ENCODE peak calls at places on chromosomes 1 and 21, in nine cellular contexts. F is adrenal gland, D is nephron progenitor cell, J is fibroblast of pulmonary artery, I is esophagus squamous epithelium, N is heart right ventricle, T is uterus, R is cardiac muscle cell, V is IMR-90. C is an unnamed sample.

GRCh38 chr1:1236176-1236763 is 4.2 kb downstream of the B3GALT6 start:
- DNase-seq in F (no peak), D (no peak), J (no peak), I (no peak), N (no peak), T (no peak), R (no peak), V (no peak), C (no peak)

GRCh38 chr1:37423810-37424209 is 50.6 kb upstream of the ZC3H12A start:
- DNase-seq in F (no peak), D (no peak), J (no peak), I (no peak), N (no peak), T (no peak), R (no peak), V (no peak), C (no peak)

GRCh38 chr21:26116456-26117011 is 54.0 kb downstream of the APP start:
- DNase-seq in F (no peak), D (no peak), J (peak; percentile 48), I (no peak), N (no peak), T (no peak), R (peak; percentile 73), V (peak; percentile 44), C (no peak)

GRCh38 chr1:14809186-14809981 is 210.9 kb downstream of the KAZN start:
- DNase-seq in F (no peak), D (no peak), J (no peak), I (no peak), N (no peak), T (no peak), R (no peak), V (no peak), C (no peak)

GRCh38 chr1:101929343-101929742 is 67.4 kb downstream of the OLFM3 start:
- DNase-seq in F (no peak), D (no peak), J (no peak), I (no peak), N (no peak), T (no peak), R (no peak), V (no peak), C (no peak)

GRCh38 chr1:228325267-228325666 is 81.4 kb downstream of the TRIM11 start:
- DNase-seq in F (no peak), D (no peak), J (no peak), I (no peak), N (no peak), T (no peak), R (no peak), V (no peak), C (no peak)

GRCh38 chr1:119159096-119159495 is 18.6 kb upstream of the WARS2 start:
- DNase-seq in F (no peak), D (no peak), J (peak; percentile 68), I (no peak), N (no peak), T (no peak), R (peak; percentile 57), V (peak; percentile 81), C (no peak)

GRCh38 chr1:30652151-30652915 is 71.1 kb downstream of the MATN1 start:
- DNase-seq in F (no peak), D (no peak), J (no peak), I (no peak), N (no peak), T (peak; percentile 62), R (no peak), V (no peak), C (peak; percentile 33)

GRCh38 chr21:22364163-22364562 is 1366.0 kb downstream of the NCAM2 start:
- DNase-seq in F (no peak), D (no peak), J (no peak), I (no peak), N (no peak), T (no peak), R (no peak), V (no peak), C (no peak)

GRCh38 chr1:33331444-33332356 is 10.8 kb upstream of the A3GALT2 start:
- DNase-seq in F (no peak), D (no peak), J (no peak), I (no peak), N (no peak), T (no peak), R (no peak), V (peak; percentile 29), C (no peak)

GRCh38 chr1:176206006-176206960 is 803 bp downstream of the COP1 start:
- DNase-seq in F (peak; percentile 43), D (peak; percentile 70), J (peak; percentile 31), I (no peak), N (peak; percentile 25), T (no peak), R (peak; percentile 46), V (peak; percentile 29), C (peak; percentile 11)

GRCh38 chr1:118983558-118984021 is 4.6 kb downstream of the TBX15 start:
- DNase-seq in F (no peak), D (no peak), J (no peak), I (no peak), N (no peak), T (no peak), R (no peak), V (no peak), C (peak; percentile 5)

GRCh38 chr1:39376656-39377055 is 114.8 kb upstream of the BMP8A start:
- DNase-seq in F (no peak), D (no peak), J (no peak), I (no peak), N (no peak), T (no peak), R (no peak), V (no peak), C (no peak)

GRCh38 chr1:23664837-23665795 is 26.5 kb upstream of the RPL11 start:
- DNase-seq in F (no peak), D (peak; percentile 36), J (peak; percentile 51), I (no peak), N (no peak), T (no peak), R (peak; percentile 60), V (no peak), C (no peak)

GRCh38 chr1:168179411-168180147 is 817 bp downstream of the TIPRL start:
- DNase-seq in F (no peak), D (peak; percentile 1), J (peak; percentile 20), I (no peak), N (no peak), T (no peak), R (peak; percentile 21), V (peak; percentile 25), C (peak; percentile 32)

GRCh38 chr1:26730695-26731094 is 34.9 kb downstream of the ARID1A start:
- DNase-seq in F (no peak), D (no peak), J (peak; percentile 10), I (no peak), N (no peak), T (no peak), R (no peak), V (peak; percentile 90), C (no peak)

DNA sequence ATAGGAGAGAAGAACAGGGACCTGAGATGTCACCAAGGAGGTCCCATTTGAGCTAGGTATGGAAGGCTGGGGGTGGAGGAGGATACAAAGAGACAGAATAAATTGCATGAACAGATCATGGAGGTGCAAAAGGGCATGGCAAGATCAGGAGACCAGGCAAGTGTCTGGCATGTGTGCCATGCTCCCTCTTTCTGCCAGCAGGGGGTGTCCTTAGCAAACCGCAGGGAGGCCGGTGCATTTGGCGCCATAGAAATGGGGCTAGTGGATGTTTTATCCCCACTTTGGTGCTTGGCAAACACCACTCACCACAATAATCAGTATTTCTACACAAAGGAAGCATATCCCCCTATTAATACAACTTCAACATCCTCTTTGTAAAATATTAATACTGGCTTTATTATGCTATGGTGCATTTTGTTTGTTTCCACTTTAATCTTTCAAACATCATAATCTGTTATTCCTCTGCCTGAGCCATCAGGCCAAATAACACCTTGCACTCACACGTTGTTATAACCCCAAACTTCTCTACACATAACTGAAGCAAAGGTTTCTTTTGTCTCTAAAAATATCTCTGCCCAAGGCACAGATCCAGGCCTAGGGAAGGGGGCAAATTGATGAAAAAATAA is 25.9 kb downstream of the S100A6 start:
- DNase-seq in F (no peak), D (peak; percentile 67), J (no peak), I (no peak), N (no peak), T (no peak), R (no peak), V (no peak), C (peak; percentile 58)
- TF ChIP-seq CTCF in F (peak; percentile 39), D (peak; percentile 70), J (peak; percentile 62), I (peak; percentile 66), N (peak; percentile 58), T (no peak), R (peak; percentile 59), V (peak; percentile 65), C (peak; percentile 60)

DNA sequence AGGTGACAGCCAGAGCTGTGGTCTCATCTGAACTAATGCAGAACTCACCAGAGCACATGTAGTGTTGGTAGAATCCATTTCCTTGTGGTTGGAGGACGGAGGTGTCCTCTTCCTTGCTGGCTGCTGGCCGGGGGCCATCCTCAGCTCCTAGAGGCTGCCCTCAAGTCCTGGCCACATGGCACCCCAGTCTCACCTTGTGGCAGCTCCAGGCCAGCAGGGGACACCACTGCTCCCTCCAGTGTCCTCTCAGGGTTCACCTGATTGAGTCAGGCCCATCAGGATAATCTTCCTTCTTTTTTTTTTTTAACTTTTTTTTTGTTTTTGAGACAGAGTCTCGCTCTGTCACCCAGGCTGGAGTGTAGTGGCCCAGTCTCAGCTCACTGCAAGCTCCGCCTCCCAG is 2.9 kb downstream of the KCNE1 start:
- DNase-seq in F (no peak), D (no peak), J (no peak), I (no peak), N (no peak), T (no peak), R (no peak), V (no peak), C (peak; percentile 30)
- TF ChIP-seq CTCF in F (no peak), D (no peak), J (peak; percentile 12), I (no peak), N (peak; percentile 47), T (no peak), R (peak; percentile 11), V (peak; percentile 24), C (peak; percentile 35)

DNA sequence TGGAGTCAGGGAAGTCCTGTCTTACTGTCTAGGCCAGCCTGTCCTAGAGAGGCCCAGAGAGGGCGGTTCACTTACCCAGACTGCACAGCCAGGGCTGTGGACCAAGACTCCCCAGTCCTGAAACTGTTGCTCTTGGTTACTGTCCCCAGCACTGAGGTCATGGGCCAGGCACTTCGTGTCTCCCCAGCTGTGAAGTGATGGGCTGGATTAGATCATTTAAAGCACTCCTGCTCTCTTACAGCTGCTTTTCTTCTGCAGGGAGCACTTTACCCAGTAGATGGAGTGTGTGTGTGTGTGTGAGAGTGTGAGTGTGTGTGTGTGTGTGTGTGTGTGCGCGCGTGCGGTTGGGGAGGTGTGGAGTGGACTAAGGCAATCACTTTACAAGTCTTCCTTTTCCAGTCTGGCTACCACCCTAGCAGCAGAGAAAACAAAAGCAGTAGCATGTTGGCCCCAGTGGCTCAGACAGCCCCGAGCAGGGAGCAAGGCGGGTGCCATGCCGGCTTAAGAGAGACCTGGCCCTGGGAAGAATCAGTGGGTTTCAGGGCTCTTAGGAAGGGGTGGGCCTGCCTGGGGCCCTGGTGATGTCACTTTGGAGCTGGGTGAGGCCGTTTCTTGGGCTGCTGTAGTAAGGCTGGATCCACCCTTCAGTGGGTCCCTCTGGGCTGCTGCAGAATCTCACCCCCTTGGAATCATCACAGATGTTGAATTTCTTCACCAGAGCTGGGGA is 2.4 kb downstream of the SPSB1 start:
- DNase-seq in F (no peak), D (no peak), J (peak; percentile 73), I (no peak), N (peak; percentile 35), T (no peak), R (peak; percentile 69), V (peak; percentile 76), C (peak; percentile 66)
- TF ChIP-seq CTCF in F (no peak), D (no peak), J (peak; percentile 12), I (no peak), N (no peak), T (no peak), R (peak; percentile 27), V (peak; percentile 42), C (no peak)

GRCh38 chr1:117815926-117816325 is 113.5 kb downstream of the GDAP2 start:
- DNase-seq in F (no peak), D (no peak), J (no peak), I (no peak), N (no peak), T (no peak), R (no peak), V (no peak), C (no peak)
- TF ChIP-seq CTCF in F (no peak), D (no peak), J (peak; percentile 18), I (no peak), N (no peak), T (no peak), R (no peak), V (no peak), C (no peak)

C was measured in GM20000.